ENCODE peak calls at places on chromosomes 6 and 20, in eight cellular contexts. X is AML-193, J is T-helper 1 cell, M is mucosa of gallbladder, P is Daoy, W is MV-4-11, L is HAP-1, O is nephron progenitor cell. N is an unnamed sample.

GRCh38 chr20:39897781-39898466 is 791.1 kb downstream of the MAFB start:
- DNase-seq in J (no peak), W (no peak), X (no peak), O (no peak), L (no peak), M (no peak), P (peak; percentile 4), N (no peak)

GRCh38 chr6:168186438-168186837 is 107.4 kb upstream of the FRMD1 start:
- DNase-seq in O (no peak), M (no peak), P (no peak), J (no peak), W (no peak), X (no peak), L (no peak), N (no peak)

GRCh38 chr6:13354331-13355042 is 26.1 kb upstream of the TBC1D7 start:
- DNase-seq in J (no peak), O (no peak), W (peak; percentile 90), M (no peak), L (no peak), P (peak; percentile 72), X (peak; percentile 94), N (peak; percentile 82)

GRCh38 chr6:47852727-47853126 is 70.9 kb downstream of the OPN5 start:
- DNase-seq in X (no peak), J (no peak), W (no peak), O (no peak), P (peak; percentile 21), L (no peak), M (no peak), N (no peak)

GRCh38 chr6:25685896-25686295 is 33.9 kb downstream of the SCGN start:
- DNase-seq in P (no peak), J (no peak), L (no peak), X (no peak), O (no peak), W (no peak), M (no peak), N (no peak)

GRCh38 chr6:43115365-43115764 is 39.3 kb downstream of the PTK7 start:
- DNase-seq in X (no peak), L (no peak), W (no peak), O (no peak), M (no peak), J (no peak), P (peak; percentile 20), N (no peak)

GRCh38 chr20:37226889-37227288 is 34.7 kb downstream of the GHRH start:
- DNase-seq in M (peak; percentile 62), W (no peak), J (no peak), L (no peak), X (no peak), O (no peak), P (no peak), N (no peak)

GRCh38 chr6:160950507-160950906 is 41.1 kb upstream of the MAP3K4 start:
- DNase-seq in W (no peak), P (peak; percentile 23), L (no peak), M (no peak), J (no peak), X (no peak), O (no peak), N (peak; percentile 45)

GRCh38 chr6:90204327-90204726 is 92.3 kb downstream of the BACH2 start:
- DNase-seq in M (no peak), W (no peak), X (no peak), L (no peak), O (no peak), P (no peak), J (no peak), N (no peak)

GRCh38 chr6:168410035-168410434 is 30.9 kb upstream of the SMOC2 start:
- DNase-seq in M (no peak), W (no peak), J (no peak), L (no peak), O (no peak), P (no peak), X (no peak), N (no peak)

GRCh38 chr6:33781105-33781975 is 7.6 kb downstream of the LEMD2 start:
- DNase-seq in W (no peak), P (peak; percentile 96), M (peak; percentile 19), O (no peak), X (no peak), J (no peak), L (no peak), N (peak; percentile 83)

GRCh38 chr6:136146130-136146529 is 104.0 kb downstream of the MTFR2 start:
- DNase-seq in M (no peak), O (no peak), P (no peak), L (no peak), W (no peak), X (no peak), J (no peak), N (peak; percentile 26)

GRCh38 chr6:43125119-43125518 is 46.0 kb upstream of the SRF start:
- DNase-seq in W (no peak), O (no peak), M (peak; percentile 44), X (no peak), L (no peak), P (peak; percentile 84), J (no peak), N (peak; percentile 69)

GRCh38 chr6:33847078-33847477 is 43.3 kb upstream of the MLN start:
- DNase-seq in L (no peak), M (no peak), O (no peak), X (no peak), P (no peak), J (no peak), W (no peak), N (no peak)

GRCh38 chr20:49724637-49725606 is 11.2 kb upstream of the B4GALT5 start:
- DNase-seq in M (peak; percentile 20), W (peak; percentile 78), L (no peak), P (peak; percentile 49), O (peak; percentile 16), X (peak; percentile 54), J (no peak), N (peak; percentile 48)

GRCh38 chr20:13852321-13852720 is 67.5 kb downstream of the NDUFAF5 start:
- DNase-seq in X (no peak), W (no peak), L (no peak), P (no peak), O (no peak), M (no peak), J (no peak), N (no peak)

GRCh38 chr20:6693178-6693807 is 74.2 kb upstream of the BMP2 start:
- DNase-seq in M (no peak), L (no peak), W (no peak), P (no peak), J (no peak), O (no peak), X (no peak), N (no peak)

GRCh38 chr20:14583413-14583812 is 246.0 kb upstream of the FLRT3 start:
- DNase-seq in L (no peak), O (no peak), X (no peak), J (no peak), M (no peak), P (peak; percentile 3), W (no peak), N (no peak)

GRCh38 chr20:34040300-34041015 is 46.7 kb downstream of the RALY start:
- DNase-seq in X (no peak), M (no peak), L (no peak), P (no peak), O (no peak), W (no peak), J (no peak), N (no peak)

GRCh38 chr6:122735618-122736017 is 43.9 kb upstream of the FABP7 start:
- DNase-seq in W (no peak), X (no peak), P (no peak), M (no peak), O (no peak), L (no peak), J (no peak), N (no peak)

GRCh38 chr6:149129401-149130077 is 188.0 kb upstream of the TAB2 start:
- DNase-seq in J (no peak), O (no peak), X (peak; percentile 8), M (no peak), L (no peak), P (peak; percentile 67), W (peak; percentile 83), N (peak; percentile 49)

GRCh38 chr6:142725024-142725770 is 219.8 kb downstream of the HIVEP2 start:
- DNase-seq in X (no peak), J (no peak), L (no peak), W (no peak), M (no peak), P (no peak), O (no peak), N (no peak)

GRCh38 chr6:9140861-9141534 is 705.7 kb upstream of the SLC35B3 start:
- DNase-seq in M (no peak), O (no peak), P (peak; percentile 24), X (no peak), W (no peak), J (no peak), L (no peak), N (peak; percentile 1)

GRCh38 chr6:44563397-44563796 is 175.9 kb downstream of the CDC5L start:
- DNase-seq in O (no peak), J (no peak), L (no peak), W (peak; percentile 13), P (peak; percentile 44), X (no peak), M (no peak), N (peak; percentile 51)

GRCh38 chr20:50056951-50057403 is 56.0 kb downstream of the UBE2V1 start:
- DNase-seq in P (no peak), W (no peak), M (no peak), L (no peak), J (no peak), X (no peak), O (no peak), N (no peak)

N was measured in cardiac fibroblast.